ENCODE peak calls at places on chromosome 7, in six cellular contexts. U, N, B, K, F and C are unnamed samples.
A peak's percentile ranks its signal among the peaks of the same experiment; 100 is the strongest.

GRCh38 chr7:47513741-47514241 is 68.1 kb downstream of the TNS3 start:
- DNase-seq in N (no peak), F (no peak), K (no peak), B (no peak), U (no peak), C (no peak)

GRCh38 chr7:92697414-92697813 is 107.2 kb upstream of the FAM133B start:
- DNase-seq in U (no peak), N (no peak), F (no peak), K (no peak), B (no peak), C (no peak)

GRCh38 chr7:44157116-44158059 is 16.3 kb upstream of the MYL7 start:
- DNase-seq in B (no peak), N (no peak), F (peak; percentile 76), K (no peak), U (no peak), C (peak; percentile 19)

GRCh38 chr7:114820993-114821945 is 100.6 kb upstream of the MDFIC start:
- DNase-seq in B (no peak), K (no peak), F (no peak), N (no peak), U (no peak), C (no peak)

GRCh38 chr7:34158754-34159153 is 253.4 kb downstream of the BMPER start:
- DNase-seq in F (no peak), B (peak; percentile 50), K (peak; percentile 50), U (peak; percentile 8), N (no peak), C (peak; percentile 57)

GRCh38 chr7:116616555-116617059 is 55.4 kb upstream of the MET start:
- DNase-seq in N (no peak), K (no peak), B (no peak), U (peak; percentile 21), F (no peak), C (peak; percentile 59)

GRCh38 chr7:94418851-94419250 is 24.2 kb downstream of the COL1A2 start:
- DNase-seq in B (no peak), F (no peak), K (no peak), U (no peak), N (no peak), C (no peak)

GRCh38 chr7:17408245-17408903 is 109.9 kb downstream of the AHR start:
- DNase-seq in K (no peak), N (no peak), B (no peak), F (no peak), U (peak; percentile 92), C (no peak)

GRCh38 chr7:140035400-140036223 is 27.1 kb downstream of the PARP12 start:
- DNase-seq in N (no peak), F (no peak), K (no peak), U (no peak), B (no peak), C (no peak)

GRCh38 chr7:80640841-80641240 is 2.4 kb downstream of the CD36 start:
- DNase-seq in F (no peak), U (no peak), B (no peak), K (no peak), N (no peak), C (no peak)

GRCh38 chr7:4995429-4995969 is 36.5 kb upstream of the MMD2 start:
- DNase-seq in K (no peak), F (no peak), B (no peak), N (no peak), U (no peak), C (no peak)

GRCh38 chr7:19470031-19470430 is 238.8 kb downstream of the POLR1F start:
- DNase-seq in K (no peak), U (no peak), F (no peak), N (no peak), B (no peak), C (no peak)

GRCh38 chr7:33185786-33186185 is 56.4 kb downstream of the BBS9 start:
- DNase-seq in N (no peak), F (peak; percentile 29), K (no peak), B (no peak), U (peak; percentile 62), C (peak; percentile 77)

GRCh38 chr7:36854652-36855051 is 130.4 kb upstream of the AOAH start:
- DNase-seq in N (no peak), F (no peak), K (no peak), B (no peak), U (no peak), C (no peak)

GRCh38 chr7:81161459-81162075 is 242.7 kb upstream of the SEMA3C start:
- DNase-seq in K (no peak), F (peak; percentile 40), U (peak; percentile 65), N (no peak), B (no peak), C (no peak)

GRCh38 chr7:44767912-44768662 is 19.4 kb downstream of the ZMIZ2 start:
- DNase-seq in B (no peak), K (no peak), U (no peak), F (peak; percentile 53), N (no peak), C (no peak)

GRCh38 chr7:20519641-20520040 is 95.8 kb upstream of the ABCB5 start:
- DNase-seq in N (no peak), K (no peak), U (no peak), F (no peak), B (no peak), C (no peak)

GRCh38 chr7:122013070-122013469 is 131.0 kb downstream of the AASS start:
- DNase-seq in U (no peak), N (no peak), K (no peak), F (no peak), B (no peak), C (no peak)

GRCh38 chr7:39686261-39686924 is 63.0 kb downstream of the RALA start:
- DNase-seq in N (peak; percentile 47), U (no peak), K (no peak), B (no peak), F (no peak), C (no peak)

GRCh38 chr7:155682484-155682883 is 38.0 kb downstream of the RBM33 start:
- DNase-seq in U (peak; percentile 89), K (no peak), B (no peak), N (no peak), F (no peak), C (no peak)

GRCh38 chr7:105849122-105849855 is 27.1 kb downstream of the ATXN7L1 start:
- DNase-seq in F (no peak), K (no peak), B (peak; percentile 56), U (peak; percentile 70), N (peak; percentile 9), C (peak; percentile 90)

GRCh38 chr7:46682841-46683624 is 762.0 kb upstream of the IGFBP3 start:
- DNase-seq in U (no peak), B (no peak), N (no peak), K (no peak), F (no peak), C (no peak)

GRCh38 chr7:151503902-151504714 is 15.6 kb downstream of the RHEB start:
- DNase-seq in K (no peak), U (peak; percentile 85), B (no peak), N (no peak), F (no peak), C (no peak)

GRCh38 chr7:99709838-99710541 is 25.0 kb downstream of the CYP3A7 start:
- DNase-seq in B (no peak), F (no peak), U (no peak), K (no peak), N (no peak), C (no peak)

GRCh38 chr7:111682576-111683372 is 120.5 kb upstream of the IMMP2L start:
- DNase-seq in F (no peak), N (no peak), U (no peak), B (no peak), K (no peak), C (no peak)

GRCh38 chr7:139034855-139035587 is 821 bp downstream of the ZC3HAV1L start:
- DNase-seq in U (no peak), N (no peak), F (peak; percentile 25), K (peak; percentile 64), B (peak; percentile 35), C (peak; percentile 61)

GRCh38 chr7:101630591-101630990 is 1.5 kb upstream of the MYL10 start:
- DNase-seq in F (no peak), U (no peak), B (no peak), K (no peak), N (no peak), C (no peak)

GRCh38 chr7:37916673-37917660 is at the start of gene SFRP4:
- DNase-seq in B (peak; percentile 64), F (peak; percentile 28), N (no peak), U (peak; percentile 76), K (peak; percentile 81), C (peak; percentile 84)

GRCh38 chr7:46163245-46163644 is 242.2 kb upstream of the IGFBP3 start:
- DNase-seq in N (no peak), U (no peak), F (no peak), B (no peak), K (no peak), C (no peak)

GRCh38 chr7:74269757-74270277 is 15.6 kb upstream of the RFC2 start:
- DNase-seq in U (peak; percentile 70), F (peak; percentile 51), B (peak; percentile 82), N (peak; percentile 74), K (peak; percentile 86), C (peak; percentile 98)
- TF ChIP-seq CREB1 in U (peak; percentile 49), F (no peak), B (no peak), N (no peak), K (no peak), C (no peak)

GRCh38 chr7:95469187-95469586 is 16.6 kb upstream of the ASB4 start:
- DNase-seq in B (no peak), F (no peak), N (no peak), K (no peak), U (no peak), C (no peak)

GRCh38 chr7:95471076-95471475 is 14.7 kb upstream of the ASB4 start:
- DNase-seq in N (no peak), F (no peak), U (no peak), K (no peak), B (no peak), C (peak; percentile 29)

GRCh38 chr7:95470452-95470851 is 15.3 kb upstream of the ASB4 start:
- DNase-seq in N (no peak), F (no peak), U (peak; percentile 82), B (no peak), K (no peak), C (peak; percentile 15)

GRCh38 chr7:95468071-95468470 is 17.7 kb upstream of the ASB4 start:
- DNase-seq in U (no peak), B (no peak), N (no peak), F (no peak), K (no peak), C (no peak)

GRCh38 chr7:95469850-95470249 is 15.9 kb upstream of the ASB4 start:
- DNase-seq in K (no peak), U (peak; percentile 66), B (no peak), F (no peak), N (no peak), C (peak; percentile 47)
- TF ChIP-seq CREB1 in K (no peak), U (no peak), B (no peak), F (no peak), N (no peak), C (no peak)

DNA sequence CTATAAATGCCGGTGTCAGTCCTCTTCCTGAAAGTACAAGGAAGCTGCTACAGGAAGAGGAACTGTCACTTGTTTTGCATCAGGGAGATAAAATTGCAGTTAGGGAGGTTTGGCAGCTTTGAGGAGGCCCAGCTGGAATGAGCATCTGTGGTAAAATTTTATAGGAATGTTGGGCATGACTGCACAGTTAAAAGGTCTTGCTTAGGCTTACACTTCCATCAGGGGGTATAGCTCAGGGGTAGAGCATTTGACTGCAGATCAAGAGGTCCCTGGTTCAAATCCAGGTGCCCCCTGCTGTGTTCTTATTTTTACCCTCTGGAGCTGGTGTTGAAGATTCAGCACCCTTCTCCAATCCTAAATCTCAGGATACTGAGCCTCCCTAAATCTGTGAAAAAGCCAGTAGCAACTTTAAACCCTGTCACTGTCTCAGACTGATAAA is 65.9 kb downstream of the ZNF467 start:
- DNase-seq in N (no peak), B (no peak), K (no peak), U (peak; percentile 18), F (no peak), C (no peak)
- TF ChIP-seq CREB1 in N (no peak), B (no peak), K (no peak), U (no peak), F (no peak), C (no peak)

GRCh38 chr7:66099551-66100407 is 14.9 kb upstream of the CRCP start:
- DNase-seq in F (peak; percentile 50), B (peak; percentile 43), K (peak; percentile 66), U (no peak), N (no peak), C (peak; percentile 77)
- TF ChIP-seq CREB1 in F (no peak), B (no peak), K (no peak), U (no peak), N (no peak), C (peak; percentile 43)